ENCODE peak calls at places on chromosomes 5 and 9, in eight cellular contexts. K is caudate nucleus; F is NCI-H2081; C is H7; X is effector CD8-positive, alpha-beta T cell; Q is gastrocnemius medialis; S is GDM1; Y is pons. N is an unnamed sample.

GRCh38 chr5:171367424-171368370 is 20.0 kb upstream of the NPM1 start:
- DNase-seq in K (no peak), F (no peak), C (no peak), X (no peak), Q (no peak), S (peak), Y (no peak), N (no peak)

GRCh38 chr9:29322240-29322639 is 1749.0 kb upstream of the C9orf72 start:
- DNase-seq in K (no peak), F (no peak), C (no peak), X (no peak), Q (no peak), S (no peak), Y (no peak), N (no peak)

GRCh38 chr5:39652036-39652435 is 227.3 kb upstream of the DAB2 start:
- DNase-seq in K (no peak), F (no peak), C (no peak), X (no peak), Q (no peak), S (no peak), Y (no peak), N (no peak)

GRCh38 chr9:136309101-136309801 is 5.4 kb upstream of the CCDC187 start:
- DNase-seq in K (no peak), F (peak), C (no peak), X (no peak), Q (no peak), S (peak), Y (no peak), N (no peak)

GRCh38 chr9:70902171-70902570 is 219.2 kb downstream of the TRPM3 start:
- DNase-seq in K (no peak), F (no peak), C (no peak), X (no peak), Q (no peak), S (no peak), Y (no peak), N (no peak)

GRCh38 chr9:80605129-80605528 is 1033.4 kb downstream of the TLE4 start:
- DNase-seq in K (no peak), F (peak), C (peak), X (no peak), Q (no peak), S (no peak), Y (peak), N (no peak)

GRCh38 chr9:3863114-3863528 is 337.3 kb upstream of the RFX3 start:
- DNase-seq in K (no peak), F (no peak), C (no peak), X (no peak), Q (no peak), S (no peak), Y (peak), N (no peak)

GRCh38 chr9:133582501-133583045 is 26.6 kb downstream of the FAM163B start:
- DNase-seq in K (no peak), F (peak), C (no peak), X (no peak), Q (no peak), S (no peak), Y (no peak), N (no peak)

GRCh38 chr5:142420521-142420920 is 95.7 kb upstream of the SPRY4 start:
- DNase-seq in K (no peak), F (no peak), C (no peak), X (no peak), Q (no peak), S (no peak), Y (no peak), N (no peak)

GRCh38 chr9:89508951-89509607 is 11.2 kb upstream of the SEMA4D start:
- DNase-seq in K (no peak), F (no peak), C (no peak), X (no peak), Q (no peak), S (no peak), Y (no peak), N (no peak)

GRCh38 chr5:111628901-111629300 is 116.6 kb upstream of the STARD4 start:
- DNase-seq in K (no peak), F (no peak), C (no peak), X (no peak), Q (no peak), S (no peak), Y (no peak), N (no peak)

GRCh38 chr5:78243639-78244038 is 50.9 kb downstream of the AP3B1 start:
- DNase-seq in K (no peak), F (no peak), C (no peak), X (no peak), Q (no peak), S (no peak), Y (no peak), N (no peak)